ENCODE peak calls at places on chromosomes 12 and 14, in five cellular contexts. F is K562, P is HCT116, K is HepG2, A is GM12878. J is an unnamed sample.

GRCh38 chr12:108820700-108821406 is 36.5 kb downstream of the SSH1 start:
- DNase-seq in F (no peak), P (no peak), K (no peak), A (no peak), J (no peak)

GRCh38 chr14:102371361-102371760 is 8.6 kb downstream of the TECPR2 start:
- DNase-seq in F (no peak), P (no peak), K (no peak), A (no peak), J (no peak)

GRCh38 chr12:51911307-51911706 is 4.0 kb downstream of the ACVRL1 start:
- DNase-seq in F (no peak), P (no peak), K (no peak), A (no peak), J (no peak)

GRCh38 chr12:91651728-91652127 is 469.1 kb upstream of the DCN start:
- DNase-seq in F (no peak), P (no peak), K (no peak), A (no peak), J (no peak)

GRCh38 chr12:68455676-68456345 is 123.6 kb upstream of the MDM1 start:
- DNase-seq in F (no peak), P (no peak), K (no peak), A (no peak), J (no peak)

GRCh38 chr12:27048822-27049752 is 26.7 kb downstream of the MED21 start:
- DNase-seq in F (peak; percentile 19), P (no peak), K (no peak), A (no peak), J (no peak)

GRCh38 chr12:81573228-81573627 is 185.9 kb downstream of the PPFIA2 start:
- DNase-seq in F (no peak), P (no peak), K (no peak), A (no peak), J (no peak)

GRCh38 chr12:34400986-34401658 is 378.8 kb downstream of the ALG10 start:
- DNase-seq in F (peak; percentile 1), P (no peak), K (no peak), A (no peak), J (peak; percentile 6)

GRCh38 chr14:32702571-32702970 is 236.1 kb upstream of the NPAS3 start:
- DNase-seq in F (no peak), P (no peak), K (no peak), A (no peak), J (no peak)

GRCh38 chr12:14284189-14284722 is 81.2 kb upstream of the ATF7IP start:
- DNase-seq in F (peak; percentile 21), P (no peak), K (no peak), A (peak; percentile 40), J (no peak)

GRCh38 chr12:122687091-122687490 is 16.1 kb downstream of the HCAR2 start:
- DNase-seq in F (no peak), P (no peak), K (no peak), A (no peak), J (no peak)

GRCh38 chr12:95548056-95548538 is 3.2 kb downstream of the USP44 start:
- DNase-seq in F (peak; percentile 26), P (no peak), K (no peak), A (no peak), J (peak; percentile 66)

GRCh38 chr14:61690039-61690438 is 5.3 kb upstream of the HIF1A start:
- DNase-seq in F (no peak), P (no peak), K (no peak), A (no peak), J (no peak)

GRCh38 chr12:103901518-103902173 is 28.6 kb upstream of the HSP90B1 start:
- DNase-seq in F (no peak), P (no peak), K (no peak), A (no peak), J (no peak)

GRCh38 chr12:101616027-101616494 is 21.3 kb downstream of the MYBPC1 start:
- DNase-seq in F (no peak), P (no peak), K (peak; percentile 86), A (no peak), J (no peak)

GRCh38 chr14:44914849-44915248 is 46.9 kb downstream of the KLHL28 start:
- DNase-seq in F (no peak), P (no peak), K (peak; percentile 45), A (no peak), J (no peak)

GRCh38 chr12:19456176-19456575 is 16.9 kb downstream of the AEBP2 start:
- DNase-seq in F (no peak), P (no peak), K (no peak), A (no peak), J (peak; percentile 41)

GRCh38 chr12:52634266-52635056 is 16.1 kb upstream of the KRT73 start:
- DNase-seq in F (no peak), P (no peak), K (no peak), A (no peak), J (peak; percentile 14)

GRCh38 chr12:79086546-79086945 is 222.0 kb downstream of the SYT1 start:
- DNase-seq in F (no peak), P (no peak), K (no peak), A (no peak), J (no peak)

GRCh38 chr12:96241484-96242256 is 47.5 kb downstream of the ELK3 start:
- DNase-seq in F (no peak), P (no peak), K (no peak), A (no peak), J (no peak)

DNA sequence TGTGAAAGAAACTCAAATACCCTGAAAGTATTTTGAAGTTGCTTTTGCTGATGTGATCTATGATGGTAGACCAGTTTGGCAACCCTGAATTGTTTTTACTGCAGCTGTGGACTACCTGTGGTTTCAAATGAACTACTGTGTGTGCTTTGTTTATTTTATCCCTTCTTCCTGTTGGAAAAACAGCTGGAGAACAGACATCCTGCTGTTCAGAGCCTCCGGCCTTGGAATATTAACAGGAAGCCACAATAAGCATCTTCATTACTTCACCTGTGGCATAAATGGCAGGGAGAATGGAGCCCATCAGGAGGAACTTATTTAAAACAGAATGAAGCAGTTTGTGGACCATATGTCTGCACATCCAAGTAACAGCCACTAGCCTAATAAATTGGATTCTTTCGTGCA is 104.8 kb downstream of the DUSP6 start:
- DNase-seq in F (no peak), P (peak; percentile 10), K (peak; percentile 36), A (no peak), J (no peak)
- TF ChIP-seq RAD21 in F (no peak), P (no peak), K (no peak), A (no peak), J (no peak)

GRCh38 chr14:20460458-20461229 is 590 bp downstream of the PIP4P1 start:
- DNase-seq in F (peak; percentile 70), P (no peak), K (no peak), A (peak; percentile 27), J (no peak)
- TF ChIP-seq SRF in F (no peak), P (no peak), K (no peak), A (no peak), J (no peak)

GRCh38 chr14:75980856-75981255 is 939 bp downstream of the TGFB3 start:
- DNase-seq in F (no peak), P (no peak), K (no peak), A (no peak), J (no peak)

GRCh38 chr14:75982724-75983358 is 1.0 kb upstream of the TGFB3 start:
- DNase-seq in F (no peak), P (no peak), K (no peak), A (no peak), J (no peak)

GRCh38 chr14:75981426-75981825 is 369 bp downstream of the TGFB3 start:
- DNase-seq in F (peak; percentile 13), P (no peak), K (peak; percentile 18), A (peak; percentile 60), J (peak; percentile 54)

GRCh38 chr14:75979641-75980422 is 2.0 kb downstream of the TGFB3 start:
- DNase-seq in F (no peak), P (no peak), K (no peak), A (no peak), J (no peak)

DNA sequence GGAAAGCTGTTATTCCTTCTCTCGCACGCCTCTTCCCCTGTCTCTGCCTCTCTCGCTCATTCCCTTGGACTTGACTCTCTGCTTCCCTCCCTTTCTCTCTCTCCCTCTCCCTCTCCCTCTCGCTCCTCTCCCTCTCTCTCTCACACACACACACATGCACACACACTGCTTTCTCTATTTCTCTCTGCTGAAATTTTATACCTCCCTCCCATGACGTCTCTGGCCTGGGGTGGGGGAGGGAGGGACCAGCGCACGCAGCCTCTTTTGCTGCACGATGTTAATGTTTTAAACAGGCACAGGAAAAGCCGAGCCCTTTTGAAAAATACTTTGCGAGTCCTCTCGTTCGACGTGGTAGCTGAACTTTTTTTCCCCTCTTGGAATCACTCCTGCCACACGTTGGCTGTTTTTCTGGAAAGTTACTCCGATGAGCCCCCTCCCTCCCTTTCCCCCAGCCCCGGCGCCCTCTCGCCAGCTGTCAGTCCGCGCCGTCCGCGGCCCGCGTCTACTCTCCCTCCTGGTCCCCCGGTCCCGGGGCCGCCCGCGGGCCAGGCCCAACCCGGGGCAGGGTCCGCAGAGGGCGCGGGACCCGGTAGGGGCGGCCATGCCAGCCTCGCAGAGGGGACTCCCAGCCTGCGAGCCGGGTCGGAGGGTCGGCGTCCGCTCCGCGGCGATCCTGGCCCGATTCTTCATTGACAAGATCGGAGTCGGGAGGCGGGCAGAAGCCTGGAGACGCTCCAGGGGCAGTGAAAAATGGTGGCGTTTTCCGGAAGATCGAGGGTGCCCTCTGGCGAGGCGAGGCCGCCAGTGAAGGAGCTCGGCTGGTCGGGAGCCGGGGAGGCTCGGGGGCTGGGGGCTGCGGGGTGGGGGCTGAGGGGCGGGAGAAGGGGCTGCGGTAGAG is at the start of gene TGFB3:
- DNase-seq in F (peak; percentile 69), P (peak; percentile 51), K (peak; percentile 52), A (no peak), J (peak; percentile 92)
- TF ChIP-seq RAD21 in F (peak; percentile 52), P (peak; percentile 83), K (peak; percentile 42), A (peak; percentile 80), J (peak; percentile 74)

DNA sequence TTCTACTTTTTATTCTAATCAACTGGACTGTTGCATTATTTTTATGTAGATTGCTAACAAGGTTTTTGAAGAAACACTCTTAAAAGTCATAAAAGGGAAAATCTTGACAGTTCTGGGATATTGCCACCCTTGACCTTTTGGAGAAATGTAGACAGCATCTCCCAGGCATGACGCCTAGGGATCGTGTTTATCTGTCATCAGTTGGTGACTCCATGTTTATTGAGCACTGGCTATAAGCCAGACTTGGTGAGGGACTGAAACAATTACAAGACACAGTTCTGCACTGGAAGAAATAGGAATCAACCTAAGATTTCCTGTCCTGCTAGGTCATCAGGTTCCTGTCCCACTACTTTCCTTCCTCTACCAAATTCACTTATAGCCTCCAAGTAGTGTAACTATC is 34.5 kb downstream of the HMGA2 start:
- DNase-seq in F (no peak), P (no peak), K (no peak), A (no peak), J (no peak)
- TF ChIP-seq SRF in F (no peak), P (no peak), K (no peak), A (no peak), J (no peak)

GRCh38 chr14:85129907-85130306 is 400.0 kb upstream of the FLRT2 start:
- DNase-seq in F (no peak), P (no peak), K (peak; percentile 1), A (no peak), J (no peak)

DNA sequence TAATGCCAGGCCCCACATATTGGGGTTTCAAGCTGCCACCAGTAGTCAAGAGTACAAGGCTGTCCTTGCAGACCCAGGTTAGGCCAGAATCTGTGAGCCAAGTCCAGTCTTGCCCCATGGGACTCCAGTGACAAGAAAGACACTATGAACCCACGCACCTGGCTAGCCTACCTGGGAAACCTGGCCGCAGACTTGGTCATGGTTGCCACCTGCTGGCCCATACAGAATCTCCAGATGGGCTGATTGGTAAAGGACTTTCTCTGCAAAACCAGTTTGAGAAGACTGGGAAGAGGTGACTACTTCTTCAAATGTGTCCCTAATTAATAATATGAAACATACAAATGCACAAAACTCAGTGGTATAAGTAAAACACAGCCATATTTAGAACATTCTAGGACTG is 398.4 kb upstream of the FLRT2 start:
- DNase-seq in F (no peak), P (no peak), K (no peak), A (no peak), J (peak; percentile 7)
- TF ChIP-seq RAD21 in F (no peak), P (no peak), K (no peak), A (no peak), J (peak; percentile 88)

J was measured in H1.